ENCODE peak calls at places on chromosomes 7 and 10, in four cellular contexts. K, I, L and H are unnamed samples.

GRCh38 chr7:29217112-29217511 is 22.5 kb downstream of the CHN2 start:
- DNase-seq in K (no peak), I (no peak), L (no peak), H (no peak)

GRCh38 chr10:30821994-30822692 is 192.6 kb upstream of the LYZL2 start:
- DNase-seq in K (no peak), I (no peak), L (no peak), H (no peak)

GRCh38 chr7:77558598-77558997 is 21.5 kb downstream of the PTPN12 start:
- DNase-seq in K (no peak), I (no peak), L (no peak), H (no peak)

GRCh38 chr7:99095698-99096097 is 48.2 kb downstream of the SMURF1 start:
- DNase-seq in K (no peak), I (no peak), L (no peak), H (no peak)

GRCh38 chr10:26445411-26446031 is 7.4 kb downstream of the APBB1IP start:
- DNase-seq in K (no peak), I (no peak), L (no peak), H (no peak)

GRCh38 chr7:73850781-73851207 is 8.5 kb upstream of the METTL27 start:
- DNase-seq in K (peak), I (no peak), L (peak), H (peak)

GRCh38 chr10:93473804-93474472 is 8.2 kb downstream of the MYOF start:
- DNase-seq in K (no peak), I (no peak), L (no peak), H (no peak)

GRCh38 chr10:10873289-10873688 is 144.4 kb upstream of the CELF2 start:
- DNase-seq in K (no peak), I (no peak), L (no peak), H (no peak)

GRCh38 chr7:69992938-69993337 is 394.7 kb downstream of the AUTS2 start:
- DNase-seq in K (no peak), I (no peak), L (no peak), H (no peak)

GRCh38 chr7:151586531-151587270 is 67.0 kb upstream of the RHEB start:
- DNase-seq in K (no peak), I (no peak), L (no peak), H (no peak)

GRCh38 chr10:17025444-17026295 is 103.9 kb downstream of the CUBN start:
- DNase-seq in K (peak), I (peak), L (peak), H (no peak)

GRCh38 chr10:63429280-63429679 is 36.5 kb downstream of the JMJD1C start:
- DNase-seq in K (no peak), I (no peak), L (no peak), H (no peak)

DNA sequence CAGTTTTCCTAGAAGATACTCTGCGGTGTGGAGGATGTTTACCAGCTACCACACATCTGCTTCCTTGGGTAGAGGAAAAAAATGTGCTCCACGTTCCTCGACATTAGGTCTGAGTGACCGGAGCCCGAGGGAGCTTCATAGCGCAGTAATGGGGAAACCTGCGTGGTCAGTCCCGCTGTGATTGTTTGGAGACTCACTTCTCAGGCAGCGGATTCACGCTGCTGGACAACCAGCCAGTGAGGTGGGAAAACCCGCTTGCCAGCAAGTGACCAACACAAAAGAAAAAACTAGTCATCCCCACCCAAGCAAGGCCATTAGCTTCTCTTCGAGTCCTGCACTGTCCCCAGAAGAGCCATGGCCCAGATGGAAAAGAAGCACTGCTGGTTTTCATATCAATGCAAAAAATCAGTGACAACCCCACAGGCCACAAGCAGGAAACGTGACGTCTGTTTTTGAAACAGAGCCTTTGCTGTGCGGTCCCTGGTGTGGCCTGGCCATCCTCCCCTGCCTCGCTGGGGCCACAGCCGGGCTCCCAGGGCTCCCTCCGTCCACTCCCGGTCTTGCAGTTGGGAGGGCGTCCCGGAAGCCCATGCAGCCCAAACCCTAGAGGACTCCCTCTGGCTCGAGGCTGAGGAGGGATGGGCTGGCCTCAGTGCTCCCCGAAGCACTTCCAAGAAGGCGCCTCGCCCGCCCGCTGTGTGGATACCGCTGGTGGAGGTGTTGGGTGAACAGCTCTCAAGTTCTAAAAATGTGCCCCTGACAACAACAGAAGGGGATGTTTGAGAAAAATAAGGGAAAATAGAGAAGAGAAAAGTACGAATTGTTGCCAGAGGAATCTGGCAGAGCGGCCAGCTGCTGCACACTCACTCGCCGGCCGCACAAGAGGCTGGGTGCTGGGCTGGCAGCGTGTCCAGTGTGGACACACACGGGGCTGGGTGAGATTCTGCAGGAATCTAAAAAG is 73.3 kb downstream of the ZRANB1 start:
- DNase-seq in K (no peak), I (no peak), L (no peak), H (no peak)
- TF ChIP-seq TCF7L2 in K (no peak), I (no peak), L (no peak), H (no peak)

DNA sequence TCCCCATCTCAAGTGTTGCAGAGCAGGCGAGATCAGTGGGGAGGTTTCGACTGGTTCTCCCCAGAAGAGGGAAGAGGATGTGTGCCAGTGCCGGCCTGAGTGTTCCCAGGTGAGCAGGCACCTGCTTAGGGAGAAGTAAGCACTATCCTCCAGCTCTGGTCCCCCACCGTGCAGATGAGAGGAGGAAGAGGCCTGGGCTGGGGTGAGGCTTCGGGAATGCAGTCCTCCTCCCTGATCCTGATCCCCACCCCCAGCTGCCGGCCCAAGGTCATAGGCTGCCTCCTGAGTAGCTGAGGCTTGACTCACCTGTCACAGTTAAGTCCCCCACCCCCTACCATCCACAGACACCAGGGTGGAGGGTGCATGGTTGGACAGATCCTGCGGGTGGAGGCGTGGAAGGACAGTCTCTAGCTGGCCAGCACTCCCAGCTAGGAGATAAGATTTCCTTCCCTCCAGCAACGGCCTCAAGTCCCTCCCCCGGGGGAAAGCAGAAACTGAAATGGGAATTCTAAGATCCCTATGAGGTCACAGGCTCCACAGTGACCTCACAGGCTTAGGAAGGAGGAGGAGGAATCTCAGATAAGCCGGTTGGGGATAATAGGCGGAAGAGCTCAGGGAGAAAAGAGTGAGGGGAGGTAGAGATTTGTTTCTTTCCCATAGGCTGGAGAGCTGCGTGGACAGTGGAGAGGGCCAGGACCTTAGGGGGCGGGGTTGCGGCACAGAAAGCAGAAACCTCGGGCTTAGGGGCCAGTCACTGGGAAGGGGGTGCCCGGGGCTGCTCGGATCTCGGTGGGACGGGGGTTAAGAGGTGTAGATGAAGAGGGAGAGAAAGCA is 1.0 kb downstream of the LRCH4 start:
- DNase-seq in K (no peak), I (peak), L (peak), H (no peak)
- TF ChIP-seq REST in K (no peak), I (no peak), L (no peak), H (no peak)

GRCh38 chr10:18606051-18606730 is 45.2 kb downstream of the NSUN6 start:
- DNase-seq in K (no peak), I (no peak), L (no peak), H (no peak)

GRCh38 chr10:18599392-18599791 is 52.0 kb downstream of the NSUN6 start:
- DNase-seq in K (no peak), I (no peak), L (no peak), H (no peak)

DNA sequence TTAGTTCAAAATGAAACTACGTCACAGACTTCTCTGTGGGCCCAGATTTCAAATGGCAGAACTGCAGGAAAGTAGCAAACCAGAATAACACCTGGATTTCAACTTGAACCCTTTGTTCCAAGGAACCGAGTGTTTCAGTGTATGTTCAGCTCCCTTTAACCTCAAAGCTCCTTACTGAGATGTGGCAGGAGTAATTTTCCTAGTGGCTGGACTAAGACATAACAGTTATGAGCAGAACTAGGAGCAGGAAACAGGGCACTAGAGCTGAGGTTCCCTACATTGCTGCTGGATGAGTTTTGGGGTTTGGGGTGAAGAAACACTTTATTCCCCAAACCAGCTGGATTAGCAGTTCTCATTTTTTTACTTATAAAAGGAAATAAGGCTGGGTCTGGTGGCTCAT is 50.1 kb downstream of the NSUN6 start:
- DNase-seq in K (no peak), I (no peak), L (no peak), H (no peak)
- TF ChIP-seq CTCF in K (no peak), I (no peak), L (no peak), H (no peak)

GRCh38 chr7:36942558-36943354 is 218.5 kb upstream of the AOAH start:
- DNase-seq in K (no peak), I (no peak), L (no peak), H (no peak)

GRCh38 chr7:36937754-36938551 is 213.7 kb upstream of the AOAH start:
- DNase-seq in K (no peak), I (no peak), L (no peak), H (no peak)

GRCh38 chr7:36942062-36942461 is 217.8 kb upstream of the AOAH start:
- DNase-seq in K (no peak), I (peak), L (no peak), H (no peak)

GRCh38 chr7:36941359-36941758 is 217.1 kb upstream of the AOAH start:
- DNase-seq in K (no peak), I (no peak), L (no peak), H (no peak)

GRCh38 chr7:36939816-36940215 is 215.5 kb upstream of the AOAH start:
- DNase-seq in K (no peak), I (no peak), L (no peak), H (no peak)
- TF ChIP-seq TCF7L2 in K (no peak), I (no peak), L (no peak), H (no peak)

DNA sequence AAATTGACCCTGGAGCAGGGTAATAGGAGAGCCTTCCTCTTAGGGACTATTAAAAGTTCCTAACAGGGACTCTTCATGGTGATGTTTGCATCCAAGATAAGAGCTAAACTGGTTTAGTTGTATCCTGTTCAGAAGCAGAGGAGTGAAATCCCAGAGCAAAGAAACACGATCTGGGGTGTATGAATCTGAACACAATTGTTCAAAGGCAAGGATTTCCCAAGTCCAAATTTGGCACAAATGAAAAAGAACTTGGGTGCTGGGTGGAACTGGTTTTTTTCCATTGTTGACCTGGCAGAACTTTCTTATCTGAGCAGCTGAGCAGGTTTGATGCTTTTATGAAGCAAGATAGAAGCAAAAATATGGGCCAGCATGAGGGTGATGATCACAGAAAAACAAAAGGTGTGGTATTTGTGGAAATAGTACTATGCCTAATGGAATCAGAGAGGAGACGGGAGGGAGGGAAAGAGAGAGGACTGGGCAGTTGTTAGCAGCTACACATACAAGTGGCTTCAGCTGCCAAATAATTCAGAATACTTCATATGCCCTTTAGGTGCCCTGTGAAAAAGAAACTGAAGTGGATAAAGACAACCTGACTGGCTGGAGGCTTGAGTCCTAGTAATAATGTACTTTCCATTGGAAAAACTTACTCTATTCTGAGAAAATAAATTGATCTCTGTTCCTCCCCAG is 6.1 kb downstream of the AGFG2 start:
- DNase-seq in K (no peak), I (peak), L (no peak), H (no peak)
- TF ChIP-seq REST in K (no peak), I (no peak), L (no peak), H (no peak)

GRCh38 chr7:128928159-128928558 is 9.6 kb upstream of the IRF5 start:
- DNase-seq in K (no peak), I (no peak), L (no peak), H (no peak)
- TF ChIP-seq CTCF in K (no peak), I (no peak), L (peak), H (no peak)

GRCh38 chr7:44046321-44047061 is 2.0 kb downstream of the DBNL start:
- DNase-seq in K (no peak), I (no peak), L (peak), H (no peak)
- TF ChIP-seq TCF7L2 in K (no peak), I (no peak), L (no peak), H (no peak)

DNA sequence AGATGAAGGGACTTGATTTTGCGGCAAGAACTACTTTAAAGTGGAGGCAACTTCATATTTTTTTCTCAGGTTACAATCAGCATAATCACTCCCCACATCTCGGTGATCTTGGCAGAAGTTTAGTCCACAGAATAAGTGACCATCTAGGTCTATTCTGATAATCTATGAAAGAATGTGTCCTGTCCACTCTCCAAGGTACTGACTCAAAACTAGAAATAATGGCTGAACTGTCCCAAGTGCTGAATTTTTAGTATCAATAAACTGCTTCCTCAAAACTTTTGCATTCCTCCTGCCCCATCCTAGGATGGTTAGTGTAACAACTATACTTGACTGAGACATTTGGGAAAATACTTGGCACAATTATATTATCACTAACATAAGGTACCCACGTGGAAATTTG is 10.9 kb upstream of the CHRM2 start:
- DNase-seq in K (no peak), I (no peak), L (no peak), H (no peak)
- TF ChIP-seq REST in K (peak), I (peak), L (peak), H (peak)